ENCODE peak calls at places on chromosomes 1 and 21, in nine cellular contexts. P is A549, H is K562, V is HCT116, U is GM12878, A is GM23338, X is SK-N-SH, Q is Panc1, K is HepG2. W is an unnamed sample.

GRCh38 chr1:23679815-23680214 is 11.8 kb upstream of the RPL11 start:
- DNase-seq in P (no peak), H (no peak), V (no peak), U (no peak), A (no peak), X (no peak), Q (no peak), K (no peak), W (no peak)

GRCh38 chr1:25914074-25914995 is 8.1 kb upstream of the STMN1 start:
- DNase-seq in P (no peak), H (no peak), V (no peak), U (no peak), A (no peak), X (no peak), Q (no peak), K (no peak), W (no peak)

GRCh38 chr21:31008355-31008754 is 29.9 kb downstream of the KRTAP19-8 start:
- DNase-seq in P (no peak), H (no peak), V (no peak), U (no peak), A (no peak), X (no peak), Q (no peak), K (no peak), W (no peak)

GRCh38 chr1:165298081-165298820 is 58.3 kb downstream of the LMX1A start:
- DNase-seq in P (no peak), H (no peak), V (no peak), U (no peak), A (peak), X (no peak), Q (no peak), K (no peak), W (no peak)

GRCh38 chr1:31569773-31570172 is 6.5 kb upstream of the TINAGL1 start:
- DNase-seq in P (no peak), H (no peak), V (no peak), U (no peak), A (no peak), X (no peak), Q (no peak), K (no peak), W (no peak)

GRCh38 chr1:219990782-219991510 is 55.4 kb downstream of the EPRS1 start:
- DNase-seq in P (peak), H (peak), V (peak), U (no peak), A (peak), X (peak), Q (peak), K (peak), W (no peak)

GRCh38 chr1:168732736-168733135 is 3.7 kb upstream of the DPT start:
- DNase-seq in P (no peak), H (no peak), V (no peak), U (no peak), A (peak), X (no peak), Q (no peak), K (no peak), W (no peak)

GRCh38 chr1:172108494-172108893 is 267.2 kb downstream of the DNM3 start:
- DNase-seq in P (no peak), H (no peak), V (no peak), U (no peak), A (no peak), X (no peak), Q (no peak), K (no peak), W (no peak)

GRCh38 chr1:147514233-147514632 is 27.1 kb upstream of the BCL9 start:
- DNase-seq in P (no peak), H (no peak), V (no peak), U (no peak), A (no peak), X (no peak), Q (no peak), K (no peak), W (no peak)

GRCh38 chr1:247528812-247529474 is 7.3 kb downstream of the OR2C3 start:
- DNase-seq in P (no peak), H (no peak), V (peak), U (no peak), A (no peak), X (no peak), Q (no peak), K (no peak), W (no peak)

GRCh38 chr1:237713886-237714285 is 176.8 kb downstream of the ZP4 start:
- DNase-seq in P (no peak), H (no peak), V (no peak), U (no peak), A (no peak), X (no peak), Q (no peak), K (no peak), W (no peak)

GRCh38 chr1:45409243-45409642 is 69.0 kb upstream of the MUTYH start:
- DNase-seq in P (no peak), H (no peak), V (no peak), U (no peak), A (no peak), X (no peak), Q (no peak), K (no peak), W (peak)

GRCh38 chr1:193183019-193183643 is 3.3 kb downstream of the B3GALT2 start:
- DNase-seq in P (no peak), H (peak), V (peak), U (no peak), A (peak), X (peak), Q (peak), K (peak), W (peak)

GRCh38 chr1:28056129-28056925 is 32.1 kb downstream of the EYA3 start:
- DNase-seq in P (no peak), H (no peak), V (no peak), U (peak), A (no peak), X (no peak), Q (no peak), K (no peak), W (peak)

GRCh38 chr1:56050911-56051310 is 528.5 kb downstream of the PLPP3 start:
- DNase-seq in P (no peak), H (no peak), V (no peak), U (no peak), A (no peak), X (no peak), Q (no peak), K (no peak), W (no peak)

GRCh38 chr1:207031632-207032258 is 811 bp downstream of the C1orf116 start:
- DNase-seq in P (no peak), H (no peak), V (no peak), U (no peak), A (no peak), X (no peak), Q (no peak), K (peak), W (no peak)

GRCh38 chr1:38571726-38572125 is 287.8 kb downstream of the RRAGC start:
- DNase-seq in P (no peak), H (no peak), V (no peak), U (no peak), A (no peak), X (no peak), Q (no peak), K (no peak), W (no peak)

GRCh38 chr1:25559031-25559430 is 15.6 kb downstream of the LDLRAP1 start:
- DNase-seq in P (no peak), H (no peak), V (no peak), U (no peak), A (no peak), X (no peak), Q (no peak), K (no peak), W (no peak)

GRCh38 chr1:54805981-54806381 is 4.9 kb upstream of the TTC22 start:
- DNase-seq in P (no peak), H (peak), V (no peak), U (no peak), A (peak), X (no peak), Q (no peak), K (no peak), W (no peak)

GRCh38 chr1:232704694-232705680 is 75.1 kb upstream of the SIPA1L2 start:
- DNase-seq in P (peak), H (no peak), V (peak), U (no peak), A (no peak), X (peak), Q (peak), K (peak), W (peak)

DNA sequence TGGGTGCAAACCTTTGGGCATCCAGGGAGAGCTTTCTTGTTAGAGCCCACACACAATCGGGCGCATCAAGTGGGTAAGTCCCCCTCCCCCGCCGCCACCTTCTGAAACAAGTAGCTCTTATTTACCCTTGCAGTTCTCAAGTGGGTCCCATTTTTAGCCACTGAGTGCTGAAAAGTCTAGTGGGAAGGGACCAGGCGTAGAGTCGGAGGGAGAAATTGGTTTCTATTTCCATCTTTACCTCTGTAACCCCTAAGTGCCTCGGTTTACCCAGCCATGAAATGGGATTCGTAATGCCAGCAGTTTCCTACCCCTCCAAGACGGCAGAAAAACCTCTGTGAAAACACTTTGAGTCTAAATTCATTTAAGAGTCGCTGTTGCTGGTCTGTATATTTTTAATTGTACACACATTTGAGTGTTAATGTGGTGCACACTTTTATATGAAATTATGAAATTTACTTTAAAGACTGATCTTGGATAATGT is 904 bp downstream of the TLCD4 start:
- DNase-seq in P (no peak), H (peak), V (no peak), U (no peak), A (no peak), X (no peak), Q (no peak), K (no peak), W (peak)
- H3K27ac ChIP-seq in P (peak), H (peak), V (peak), U (no peak), A (no peak), X (no peak), Q (no peak), K (peak), W (no peak)

GRCh38 chr1:61921435-61921834 is 179.2 kb downstream of the PATJ start:
- DNase-seq in P (no peak), H (no peak), V (no peak), U (no peak), A (peak), X (no peak), Q (no peak), K (no peak), W (no peak)
- TF ChIP-seq REST in P (no peak), H (no peak), V (no peak), U (no peak), A (no peak), X (no peak), Q (no peak), K (no peak), W (no peak)

DNA sequence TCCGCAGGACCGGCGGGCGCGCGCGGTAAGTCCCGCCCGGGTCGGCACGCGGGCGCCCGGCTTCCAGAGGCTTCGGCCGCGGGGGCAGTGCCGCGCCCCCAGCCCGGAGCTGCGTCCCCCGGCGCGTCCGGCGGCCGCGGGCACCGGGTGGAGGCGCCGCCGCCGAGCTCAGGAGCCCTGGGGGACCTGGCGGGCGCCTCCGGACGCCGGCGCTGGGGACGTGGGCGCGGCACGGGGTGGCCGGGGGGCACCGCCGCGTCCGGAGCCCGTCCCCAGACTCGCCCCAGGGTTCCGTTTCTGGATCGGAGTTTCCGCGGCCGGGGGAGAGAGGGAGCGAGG is 280 bp downstream of the NBL1 start:
- DNase-seq in P (no peak), H (no peak), V (no peak), U (no peak), A (no peak), X (peak), Q (no peak), K (no peak), W (no peak)
- H3K27ac ChIP-seq in P (peak), H (no peak), V (peak), U (no peak), A (no peak), X (peak), Q (peak), K (no peak), W (no peak)

GRCh38 chr1:212367474-212368072 is 47.1 kb downstream of the PACC1 start:
- DNase-seq in P (no peak), H (no peak), V (no peak), U (no peak), A (no peak), X (no peak), Q (no peak), K (no peak), W (no peak)

GRCh38 chr1:212364985-212365384 is 49.7 kb downstream of the PACC1 start:
- DNase-seq in P (no peak), H (no peak), V (no peak), U (no peak), A (no peak), X (no peak), Q (no peak), K (no peak), W (no peak)

GRCh38 chr1:212366901-212367300 is 47.8 kb downstream of the PACC1 start:
- DNase-seq in P (no peak), H (no peak), V (no peak), U (no peak), A (no peak), X (no peak), Q (no peak), K (no peak), W (no peak)

GRCh38 chr1:212368073-212368484 is 46.6 kb downstream of the PACC1 start:
- DNase-seq in P (peak), H (peak), V (peak), U (peak), A (peak), X (peak), Q (peak), K (peak), W (peak)
- TF ChIP-seq REST in P (no peak), H (no peak), V (no peak), U (no peak), A (no peak), X (no peak), Q (no peak), K (no peak), W (no peak)

DNA sequence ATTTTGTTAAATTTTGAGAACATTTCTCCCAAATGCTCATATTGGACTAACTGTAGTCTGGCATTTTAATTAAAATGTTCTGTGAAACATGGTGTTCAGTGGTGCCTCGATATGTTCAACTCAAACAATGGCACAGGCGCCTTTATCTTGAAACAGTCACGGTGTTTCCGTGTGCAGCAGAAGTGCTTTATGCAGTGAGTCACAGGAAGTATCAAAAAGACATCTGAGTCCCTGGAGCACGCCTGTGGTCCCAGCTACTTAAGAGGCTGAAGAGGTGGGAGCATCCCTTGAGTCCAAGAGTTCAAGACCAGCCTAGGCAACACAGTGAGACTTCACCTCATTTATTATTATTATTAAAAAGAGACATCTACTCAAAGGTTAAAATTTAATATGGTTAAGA is 52.2 kb downstream of the GREM2 start:
- DNase-seq in P (no peak), H (no peak), V (no peak), U (no peak), A (no peak), X (no peak), Q (no peak), K (no peak), W (no peak)
- H3K27ac ChIP-seq in P (no peak), H (no peak), V (no peak), U (no peak), A (no peak), X (no peak), Q (no peak), K (no peak), W (no peak)

DNA sequence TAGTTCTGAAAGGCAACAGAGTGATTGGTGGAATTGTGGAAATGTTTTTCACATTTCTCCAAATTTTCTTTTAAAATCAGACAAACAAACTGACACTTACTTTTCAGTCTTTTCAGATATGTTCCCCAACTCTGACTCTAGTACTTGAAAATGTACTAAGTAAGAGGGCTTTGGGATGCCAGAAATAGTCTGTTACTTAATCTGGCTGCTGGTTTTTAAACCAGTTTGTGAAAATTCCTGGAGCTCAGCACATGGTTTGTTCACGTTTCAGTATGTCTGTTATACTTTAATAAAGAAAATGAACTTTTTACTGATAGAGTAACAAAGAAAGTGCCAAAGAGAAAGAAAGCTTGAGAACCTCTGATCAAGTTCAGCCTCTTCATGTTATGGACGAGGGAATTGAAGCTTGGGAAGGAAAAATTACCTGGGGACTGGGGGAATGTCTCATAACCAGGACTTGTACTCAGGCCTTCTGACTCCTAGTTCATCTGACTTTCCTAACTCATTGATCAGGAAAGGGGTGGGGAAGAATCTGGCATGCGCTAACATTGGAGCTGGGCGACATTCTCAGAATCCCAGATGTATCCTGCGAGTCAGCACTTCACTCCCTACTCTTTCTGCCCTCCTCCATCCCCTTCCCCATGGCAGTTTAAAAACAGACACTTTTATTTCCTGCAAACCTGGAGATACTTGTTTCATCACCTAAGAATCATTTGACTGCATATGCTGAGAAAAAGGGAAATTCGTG is 30.8 kb upstream of the DNAJC6 start:
- DNase-seq in P (no peak), H (no peak), V (no peak), U (no peak), A (peak), X (peak), Q (no peak), K (no peak), W (no peak)
- TF ChIP-seq REST in P (no peak), H (no peak), V (no peak), U (no peak), A (no peak), X (no peak), Q (no peak), K (no peak), W (no peak)

DNA sequence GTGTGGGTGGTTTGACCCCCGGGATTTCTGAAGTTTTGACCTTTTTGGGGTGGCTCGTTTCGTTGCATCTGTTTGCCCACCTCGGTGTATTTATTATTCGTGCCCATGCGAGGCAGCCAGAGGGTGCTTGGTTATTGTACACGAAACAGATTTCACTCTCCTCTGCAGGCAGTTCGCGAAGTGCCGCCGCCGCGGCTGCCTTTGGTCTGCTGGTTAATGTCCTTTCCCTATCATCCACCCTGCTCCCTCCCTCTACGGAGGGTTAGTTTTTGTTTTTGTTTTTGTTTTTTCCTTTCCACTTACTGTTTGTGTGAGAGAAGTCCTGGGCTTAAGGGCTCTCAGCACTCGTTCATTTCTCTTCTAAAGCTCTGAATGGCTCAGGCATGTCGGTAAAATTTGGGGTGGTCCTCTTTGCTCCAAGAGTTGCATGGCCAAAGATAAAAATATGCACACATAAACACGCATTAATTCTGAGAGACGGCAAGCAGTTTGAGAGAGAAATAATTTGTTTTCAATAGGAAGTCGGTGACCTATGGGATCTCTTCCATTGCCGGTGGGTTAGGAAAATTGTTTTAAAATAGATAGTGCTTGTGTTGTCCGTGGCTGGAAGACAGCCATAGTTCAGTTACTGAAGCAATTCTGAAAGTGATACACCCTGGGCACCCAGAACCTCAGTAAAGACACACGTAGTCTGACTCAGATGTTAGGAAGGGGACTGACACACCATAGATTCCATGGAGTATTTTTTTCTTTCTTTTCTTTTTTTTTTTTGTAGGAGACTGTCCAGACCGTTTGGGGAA is 1.2 kb downstream of the C1orf21 start:
- DNase-seq in P (no peak), H (no peak), V (no peak), U (no peak), A (peak), X (peak), Q (no peak), K (no peak), W (no peak)
- H3K27ac ChIP-seq in P (peak), H (no peak), V (no peak), U (no peak), A (no peak), X (peak), Q (no peak), K (no peak), W (no peak)

DNA sequence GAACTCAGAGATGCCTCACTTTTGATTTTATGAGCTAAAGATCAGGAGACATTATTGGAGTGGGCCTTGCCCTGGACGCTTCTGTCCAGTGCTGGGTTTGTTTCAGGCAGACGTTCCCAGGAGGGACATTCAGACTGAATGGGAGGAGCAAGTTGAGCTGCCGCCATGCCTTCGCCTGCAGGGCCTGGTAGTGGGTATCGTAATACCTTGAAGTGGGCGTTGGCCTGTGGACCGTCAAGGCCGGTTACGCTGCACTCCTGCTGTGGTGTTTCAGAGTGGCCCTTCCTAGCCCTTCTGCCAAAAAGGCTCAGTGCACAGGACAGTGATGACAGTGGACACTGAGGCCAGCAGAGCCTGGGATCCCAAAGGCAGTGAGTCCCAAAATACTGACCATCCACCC is 1.6 kb downstream of the FAM3B start:
- DNase-seq in P (no peak), H (no peak), V (no peak), U (no peak), A (no peak), X (no peak), Q (no peak), K (no peak), W (no peak)
- TF ChIP-seq REST in P (no peak), H (no peak), V (no peak), U (no peak), A (no peak), X (no peak), Q (no peak), K (no peak), W (no peak)

W was measured in HL-60.